ENCODE peak calls at places on chromosomes 1 and 21, in five cellular contexts. R is bronchial epithelial cell, N is NCI-H69, S is IMR-90, Q is tibial artery. C is an unnamed sample.

GRCh38 chr1:114015075-114015474 is 35.8 kb downstream of the OLFML3 start:
- DNase-seq in S (no peak), R (peak), Q (no peak), N (no peak), C (peak)

GRCh38 chr1:170823120-170823519 is 112.2 kb upstream of the MROH9 start:
- DNase-seq in S (peak), Q (no peak), N (no peak), R (no peak), C (no peak)

GRCh38 chr1:154405762-154406571 is 824 bp downstream of the IL6R start:
- DNase-seq in Q (peak), S (peak), R (peak), N (peak), C (peak)

GRCh38 chr1:160024195-160024905 is 7.4 kb downstream of the PIGM start:
- DNase-seq in Q (no peak), N (peak), S (no peak), R (no peak), C (no peak)

GRCh38 chr21:35025206-35026152 is 23.6 kb downstream of the RUNX1 start:
- DNase-seq in R (no peak), Q (no peak), S (no peak), N (no peak), C (no peak)

GRCh38 chr1:180923024-180923841 is 10.5 kb downstream of the KIAA1614 start:
- DNase-seq in Q (no peak), R (peak), S (peak), N (peak), C (peak)

GRCh38 chr1:56389813-56390539 is 189.4 kb downstream of the PLPP3 start:
- DNase-seq in R (peak), Q (no peak), N (peak), S (peak), C (peak)

GRCh38 chr1:203722925-203723324 is 42.1 kb upstream of the LAX1 start:
- DNase-seq in S (no peak), R (no peak), Q (no peak), N (no peak), C (no peak)

GRCh38 chr1:89604414-89604735 is 28.5 kb upstream of the LRRC8C start:
- DNase-seq in S (peak), R (peak), Q (no peak), N (no peak), C (no peak)

GRCh38 chr1:199875856-199876255 is 151.7 kb upstream of the NR5A2 start:
- DNase-seq in Q (no peak), R (no peak), N (no peak), S (no peak), C (no peak)

GRCh38 chr1:232996143-232996542 is 45.7 kb downstream of the NTPCR start:
- DNase-seq in Q (no peak), N (no peak), R (no peak), S (no peak), C (no peak)

GRCh38 chr21:44858291-44858690 is 15.2 kb downstream of the PTTG1IP start:
- DNase-seq in R (no peak), N (no peak), Q (no peak), S (no peak), C (no peak)

GRCh38 chr1:201436969-201437368 is 15.4 kb upstream of the TNNI1 start:
- DNase-seq in N (no peak), R (no peak), S (no peak), Q (no peak), C (no peak)

GRCh38 chr1:45926302-45926701 is 122.9 kb downstream of the MAST2 start:
- DNase-seq in Q (no peak), N (peak), R (no peak), S (no peak), C (no peak)

GRCh38 chr1:165367375-165367993 is 11.0 kb upstream of the LMX1A start:
- DNase-seq in N (peak), S (peak), R (peak), Q (peak), C (peak)

GRCh38 chr1:112761714-112762480 is 46.8 kb upstream of the PPM1J start:
- DNase-seq in Q (no peak), R (peak), S (no peak), N (no peak), C (no peak)

GRCh38 chr1:222994506-222995229 is 148.4 kb downstream of the TLR5 start:
- DNase-seq in Q (no peak), S (peak), R (peak), N (no peak), C (peak)

GRCh38 chr1:66552829-66553228 is 18.9 kb downstream of the SGIP1 start:
- DNase-seq in R (no peak), Q (no peak), N (peak), S (no peak), C (no peak)

GRCh38 chr1:17162941-17163340 is 42.0 kb upstream of the PADI1 start:
- DNase-seq in R (peak), Q (no peak), S (no peak), N (no peak), C (peak)

GRCh38 chr1:234839663-234840062 is 229.7 kb upstream of the IRF2BP2 start:
- DNase-seq in R (no peak), S (no peak), N (peak), Q (no peak), C (no peak)

GRCh38 chr1:161981735-161982525 is 41.7 kb downstream of the OLFML2B start:
- DNase-seq in S (no peak), R (no peak), N (no peak), Q (no peak), C (no peak)

GRCh38 chr1:3996846-3997705 is 97.0 kb upstream of the C1orf174 start:
- DNase-seq in N (no peak), Q (no peak), S (no peak), R (no peak), C (no peak)

C was measured in kidney tubule cell.